ENCODE peak calls at places on chromosomes 11 and 22, in nine cellular contexts. I is hepatocyte, Y is HCT116, B is GM23338, M is MM.1S, L is PC-3, X is OCI-LY7, W is SK-N-SH, N is neural progenitor cell. H is an unnamed sample.

GRCh38 chr11:74593463-74593862 is 1.1 kb downstream of the POLD3 start:
- DNase-seq in N (no peak), M (no peak), L (no peak), Y (no peak), I (no peak), W (no peak), B (no peak), X (peak), H (no peak)

GRCh38 chr11:100956321-100956720 is 173.3 kb downstream of the PGR start:
- DNase-seq in L (no peak), M (no peak), W (no peak), X (no peak), N (no peak), Y (no peak), B (no peak), I (no peak), H (no peak)

GRCh38 chr22:48860557-48860956 is 967.1 kb downstream of the BRD1 start:
- DNase-seq in N (no peak), W (no peak), X (no peak), L (no peak), I (no peak), B (no peak), M (no peak), Y (no peak), H (no peak)

GRCh38 chr11:66559141-66559861 is 9.1 kb downstream of the CTSF start:
- DNase-seq in M (no peak), N (no peak), Y (no peak), L (no peak), B (peak), W (peak), I (no peak), X (no peak), H (peak)

GRCh38 chr11:110734790-110735189 is 22.6 kb upstream of the ARHGAP20 start:
- DNase-seq in W (no peak), N (no peak), I (no peak), B (no peak), Y (no peak), L (no peak), X (no peak), M (no peak), H (no peak)

GRCh38 chr11:8597182-8597581 is 3.2 kb upstream of the STK33 start:
- DNase-seq in B (no peak), I (no peak), M (no peak), W (no peak), N (no peak), Y (no peak), L (peak), X (no peak), H (peak)

GRCh38 chr11:35014352-35014751 is 97.9 kb downstream of the PDHX start:
- DNase-seq in N (no peak), B (no peak), X (no peak), Y (no peak), M (no peak), I (no peak), W (no peak), L (peak), H (peak)

GRCh38 chr11:69692422-69692821 is 11.4 kb downstream of the FGF19 start:
- DNase-seq in N (no peak), L (no peak), W (no peak), Y (no peak), I (no peak), B (no peak), X (no peak), M (no peak), H (no peak)

GRCh38 chr22:19803736-19804267 is 43.2 kb downstream of the TBX1 start:
- DNase-seq in I (no peak), Y (no peak), B (no peak), W (peak), X (no peak), N (no peak), M (no peak), L (no peak), H (no peak)

GRCh38 chr11:107740256-107740655 is 28.4 kb upstream of the SLN start:
- DNase-seq in N (no peak), I (no peak), L (no peak), X (no peak), M (no peak), W (no peak), Y (no peak), B (no peak), H (peak)

GRCh38 chr22:18088825-18089568 is 11.2 kb downstream of the PEX26 start:
- DNase-seq in L (no peak), M (peak), Y (no peak), N (no peak), W (no peak), X (no peak), I (no peak), B (no peak), H (no peak)
- TF ChIP-seq EZH2phosphoT487 in L (no peak), M (no peak), Y (no peak), N (no peak), W (no peak), X (no peak), I (no peak), B (no peak), H (no peak)

GRCh38 chr22:50251472-50252054 is 498 bp upstream of the HDAC10 start:
- DNase-seq in L (no peak), X (no peak), Y (no peak), M (no peak), W (no peak), B (peak), N (no peak), I (no peak), H (no peak)
- H2AFZ ChIP-seq in L (peak), X (no peak), Y (no peak), M (no peak), W (no peak), B (peak), N (peak), I (peak), H (no peak)

GRCh38 chr11:96464695-96465307 is 75.0 kb downstream of the JRKL start:
- DNase-seq in L (peak), W (peak), I (peak), X (peak), N (peak), M (peak), B (peak), Y (peak), H (peak)
- TF ChIP-seq EZH2phosphoT487 in L (no peak), W (no peak), I (no peak), X (no peak), N (no peak), M (no peak), B (no peak), Y (no peak), H (no peak)

GRCh38 chr11:33733978-33734377 is 2.2 kb downstream of the CD59 start:
- DNase-seq in B (no peak), L (no peak), N (no peak), I (no peak), W (no peak), X (no peak), M (no peak), Y (no peak), H (peak)

GRCh38 chr11:33735426-33736147 is 636 bp downstream of the CD59 start:
- DNase-seq in W (peak), N (peak), Y (no peak), M (peak), I (peak), X (peak), B (peak), L (no peak), H (peak)

GRCh38 chr11:33736148-33736809 is at the start of gene CD59:
- DNase-seq in W (peak), M (peak), I (peak), B (peak), L (peak), Y (peak), N (peak), X (peak), H (peak)

GRCh38 chr11:33735166-33735425 is 1.1 kb downstream of the CD59 start:
- DNase-seq in B (peak), M (no peak), W (no peak), L (no peak), N (peak), X (peak), Y (no peak), I (peak), H (peak)

DNA sequence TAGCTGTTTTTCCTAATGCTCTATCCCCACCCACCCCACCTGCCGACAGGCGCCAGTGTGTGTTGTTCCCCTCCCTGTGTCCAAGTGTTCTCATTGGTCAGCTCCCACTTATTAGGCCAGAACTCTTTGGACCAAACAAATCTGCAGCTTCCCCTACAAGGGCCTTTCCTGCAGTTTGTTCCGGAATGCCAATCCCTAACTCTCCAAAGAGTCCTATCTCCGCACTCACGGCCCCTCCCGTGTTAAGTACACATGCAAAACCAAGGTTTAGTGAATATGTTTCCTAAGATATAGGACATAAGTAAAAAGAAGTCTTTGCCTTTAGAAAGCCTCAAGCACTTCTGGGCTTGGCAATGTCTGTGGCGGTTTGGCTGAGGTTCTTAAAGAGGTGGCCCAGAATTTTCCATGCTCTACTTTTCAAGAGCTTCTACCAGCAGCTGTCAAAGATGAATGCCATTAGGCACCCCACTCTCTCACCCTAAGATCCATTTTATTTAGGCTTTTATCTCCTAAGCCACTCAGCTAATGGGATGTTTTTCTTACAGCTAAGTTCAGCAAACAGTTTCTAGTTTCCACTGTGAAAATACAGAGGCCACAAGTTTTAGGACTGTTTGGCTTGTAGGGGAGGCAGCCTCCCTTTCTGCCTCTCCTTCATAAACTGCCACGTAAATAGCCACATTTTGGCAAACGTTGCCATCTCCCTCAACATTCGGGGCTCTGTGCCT is 1.6 kb downstream of the CD59 start:
- DNase-seq in N (no peak), M (peak), B (no peak), X (no peak), L (peak), Y (no peak), W (no peak), I (peak), H (peak)
- H2AFZ ChIP-seq in N (no peak), M (peak), B (peak), X (peak), L (no peak), Y (no peak), W (no peak), I (no peak), H (no peak)

GRCh38 chr22:27452916-27453315 is 348.6 kb downstream of the MN1 start:
- DNase-seq in B (no peak), L (no peak), I (no peak), X (no peak), M (no peak), Y (no peak), W (no peak), N (no peak), H (no peak)
- TF ChIP-seq EZH2phosphoT487 in B (no peak), L (no peak), I (no peak), X (no peak), M (no peak), Y (no peak), W (no peak), N (no peak), H (no peak)